ENCODE peak calls at places on chromosomes 13 and 19, in nine cellular contexts. One of them, this sample, is unnamed.

GRCh38 chr13:48938308-48938943 is 37.3 kb upstream of the FNDC3A start:
- DNase-seq in anterior cingulate cortex: no peak
- DNase-seq in right lobe of liver: no peak
- DNase-seq in ureter: no peak
- DNase-seq in activated CD4-positive, alpha-beta T cell treated with anti-CD3 and anti-CD28 coated beads for 24 hours: no peak
- DNase-seq in colonic mucosa: no peak
- DNase-seq in NCI-H345: no peak
- DNase-seq in GM12892: no peak
- DNase-seq in iPS-NIHi11: no peak
- DNase-seq in this sample: no peak

GRCh38 chr19:48487944-48488343 is 18.8 kb downstream of the CYTH2 start:
- DNase-seq in GM12892: no peak
- DNase-seq in ureter: peak; percentile 88
- DNase-seq in activated CD4-positive, alpha-beta T cell treated with anti-CD3 and anti-CD28 coated beads for 24 hours: no peak
- DNase-seq in right lobe of liver: peak; percentile 84
- DNase-seq in NCI-H345: no peak
- DNase-seq in colonic mucosa: peak; percentile 80
- DNase-seq in anterior cingulate cortex: no peak
- DNase-seq in iPS-NIHi11: no peak
- DNase-seq in this sample: peak; percentile 58

GRCh38 chr19:29798783-29799182 is 13.0 kb upstream of the CCNE1 start:
- DNase-seq in colonic mucosa: no peak
- DNase-seq in right lobe of liver: no peak
- DNase-seq in iPS-NIHi11: no peak
- DNase-seq in anterior cingulate cortex: no peak
- DNase-seq in ureter: no peak
- DNase-seq in activated CD4-positive, alpha-beta T cell treated with anti-CD3 and anti-CD28 coated beads for 24 hours: no peak
- DNase-seq in GM12892: no peak
- DNase-seq in NCI-H345: no peak
- DNase-seq in this sample: no peak

GRCh38 chr13:87052731-87053130 is 618.4 kb upstream of the SLITRK5 start:
- DNase-seq in ureter: no peak
- DNase-seq in colonic mucosa: no peak
- DNase-seq in right lobe of liver: no peak
- DNase-seq in iPS-NIHi11: no peak
- DNase-seq in NCI-H345: no peak
- DNase-seq in activated CD4-positive, alpha-beta T cell treated with anti-CD3 and anti-CD28 coated beads for 24 hours: no peak
- DNase-seq in anterior cingulate cortex: no peak
- DNase-seq in GM12892: no peak
- DNase-seq in this sample: no peak

GRCh38 chr19:43596842-43597461 is 557 bp downstream of the ZNF576 start:
- DNase-seq in ureter: no peak
- DNase-seq in anterior cingulate cortex: no peak
- DNase-seq in NCI-H345: no peak
- DNase-seq in iPS-NIHi11: no peak
- DNase-seq in activated CD4-positive, alpha-beta T cell treated with anti-CD3 and anti-CD28 coated beads for 24 hours: no peak
- DNase-seq in right lobe of liver: peak; percentile 24
- DNase-seq in colonic mucosa: no peak
- DNase-seq in GM12892: no peak
- DNase-seq in this sample: peak; percentile 10

GRCh38 chr19:38734176-38734425 is 10.2 kb downstream of the CAPN12 start:
- DNase-seq in anterior cingulate cortex: no peak
- DNase-seq in activated CD4-positive, alpha-beta T cell treated with anti-CD3 and anti-CD28 coated beads for 24 hours: no peak
- DNase-seq in colonic mucosa: no peak
- DNase-seq in GM12892: peak; percentile 67
- DNase-seq in NCI-H345: no peak
- DNase-seq in ureter: no peak
- DNase-seq in right lobe of liver: no peak
- DNase-seq in iPS-NIHi11: no peak
- DNase-seq in this sample: no peak

GRCh38 chr13:97043302-97043701 is 49.0 kb upstream of the OXGR1 start:
- DNase-seq in ureter: no peak
- DNase-seq in iPS-NIHi11: no peak
- DNase-seq in GM12892: no peak
- DNase-seq in right lobe of liver: no peak
- DNase-seq in anterior cingulate cortex: no peak
- DNase-seq in NCI-H345: no peak
- DNase-seq in activated CD4-positive, alpha-beta T cell treated with anti-CD3 and anti-CD28 coated beads for 24 hours: no peak
- DNase-seq in colonic mucosa: no peak
- DNase-seq in this sample: peak; percentile 76

GRCh38 chr13:44816701-44817684 is 172.3 kb downstream of the NUFIP1 start:
- DNase-seq in colonic mucosa: no peak
- DNase-seq in ureter: no peak
- DNase-seq in anterior cingulate cortex: no peak
- DNase-seq in GM12892: no peak
- DNase-seq in iPS-NIHi11: no peak
- DNase-seq in right lobe of liver: no peak
- DNase-seq in activated CD4-positive, alpha-beta T cell treated with anti-CD3 and anti-CD28 coated beads for 24 hours: no peak
- DNase-seq in NCI-H345: no peak
- DNase-seq in this sample: peak; percentile 41

GRCh38 chr19:53467503-53468262 is at the start of gene ZNF813:
- DNase-seq in iPS-NIHi11: peak; percentile 91
- DNase-seq in ureter: peak; percentile 96
- DNase-seq in GM12892: peak; percentile 74
- DNase-seq in colonic mucosa: peak; percentile 99
- DNase-seq in right lobe of liver: peak; percentile 96
- DNase-seq in NCI-H345: peak; percentile 85
- DNase-seq in anterior cingulate cortex: peak; percentile 84
- DNase-seq in activated CD4-positive, alpha-beta T cell treated with anti-CD3 and anti-CD28 coated beads for 24 hours: peak; percentile 95
- DNase-seq in this sample: peak; percentile 91

GRCh38 chr19:18017275-18018083 is 9.5 kb downstream of the ARRDC2 start:
- DNase-seq in activated CD4-positive, alpha-beta T cell treated with anti-CD3 and anti-CD28 coated beads for 24 hours: no peak
- DNase-seq in NCI-H345: no peak
- DNase-seq in anterior cingulate cortex: no peak
- DNase-seq in colonic mucosa: no peak
- DNase-seq in ureter: no peak
- DNase-seq in GM12892: no peak
- DNase-seq in right lobe of liver: no peak
- DNase-seq in iPS-NIHi11: no peak
- DNase-seq in this sample: peak; percentile 72

GRCh38 chr13:59846845-59847620 is 316.7 kb downstream of the DIAPH3 start:
- DNase-seq in ureter: no peak
- DNase-seq in right lobe of liver: no peak
- DNase-seq in iPS-NIHi11: no peak
- DNase-seq in activated CD4-positive, alpha-beta T cell treated with anti-CD3 and anti-CD28 coated beads for 24 hours: no peak
- DNase-seq in GM12892: no peak
- DNase-seq in anterior cingulate cortex: no peak
- DNase-seq in colonic mucosa: no peak
- DNase-seq in NCI-H345: no peak
- DNase-seq in this sample: no peak

This sample was measured in dermis blood vessel endothelial cell.